ENCODE peak calls at places on chromosomes 1 and 21, in eight cellular contexts. One of them, this sample, is unnamed.

GRCh38 chr1:48061162-48062136 is 64.3 kb upstream of the TRABD2B start:
- DNase-seq in Calu3: peak
- DNase-seq in tibial nerve: peak
- DNase-seq in SHP77: peak
- DNase-seq in stimulated activated CD8-positive, alpha-beta memory T cell treated with anti-CD3 and anti-CD28 coated beads, Interleukin-4, amount 100 ng/mL, for 24 hours: no peak
- DNase-seq in NCI-H187 treated with DMSO at 0.1 percent for 48 hours: peak
- DNase-seq in transverse colon: peak
- DNase-seq in retina: peak
- DNase-seq in this sample: peak

GRCh38 chr1:121515235-121515634 is 330.5 kb downstream of the SRGAP2C start:
- DNase-seq in tibial nerve: no peak
- DNase-seq in SHP77: no peak
- DNase-seq in Calu3: no peak
- DNase-seq in stimulated activated CD8-positive, alpha-beta memory T cell treated with anti-CD3 and anti-CD28 coated beads, Interleukin-4, amount 100 ng/mL, for 24 hours: no peak
- DNase-seq in NCI-H187 treated with DMSO at 0.1 percent for 48 hours: no peak
- DNase-seq in transverse colon: no peak
- DNase-seq in retina: no peak
- DNase-seq in this sample: no peak

GRCh38 chr1:98903261-98903660 is 101.4 kb downstream of the PLPPR5 start:
- DNase-seq in tibial nerve: no peak
- DNase-seq in SHP77: no peak
- DNase-seq in retina: no peak
- DNase-seq in Calu3: no peak
- DNase-seq in NCI-H187 treated with DMSO at 0.1 percent for 48 hours: no peak
- DNase-seq in stimulated activated CD8-positive, alpha-beta memory T cell treated with anti-CD3 and anti-CD28 coated beads, Interleukin-4, amount 100 ng/mL, for 24 hours: no peak
- DNase-seq in transverse colon: no peak
- DNase-seq in this sample: no peak

GRCh38 chr1:175600721-175601440 is 142.5 kb downstream of the TNR start:
- DNase-seq in tibial nerve: no peak
- DNase-seq in stimulated activated CD8-positive, alpha-beta memory T cell treated with anti-CD3 and anti-CD28 coated beads, Interleukin-4, amount 100 ng/mL, for 24 hours: no peak
- DNase-seq in SHP77: no peak
- DNase-seq in retina: no peak
- DNase-seq in transverse colon: no peak
- DNase-seq in Calu3: no peak
- DNase-seq in NCI-H187 treated with DMSO at 0.1 percent for 48 hours: no peak
- DNase-seq in this sample: no peak

GRCh38 chr1:151516031-151516511 is 4.9 kb downstream of the CGN start:
- DNase-seq in NCI-H187 treated with DMSO at 0.1 percent for 48 hours: no peak
- DNase-seq in SHP77: no peak
- DNase-seq in stimulated activated CD8-positive, alpha-beta memory T cell treated with anti-CD3 and anti-CD28 coated beads, Interleukin-4, amount 100 ng/mL, for 24 hours: no peak
- DNase-seq in tibial nerve: no peak
- DNase-seq in retina: no peak
- DNase-seq in Calu3: no peak
- DNase-seq in transverse colon: no peak
- DNase-seq in this sample: no peak

GRCh38 chr1:6109688-6110087 is 64.0 kb downstream of the KCNAB2 start:
- DNase-seq in Calu3: no peak
- DNase-seq in NCI-H187 treated with DMSO at 0.1 percent for 48 hours: no peak
- DNase-seq in SHP77: no peak
- DNase-seq in stimulated activated CD8-positive, alpha-beta memory T cell treated with anti-CD3 and anti-CD28 coated beads, Interleukin-4, amount 100 ng/mL, for 24 hours: no peak
- DNase-seq in tibial nerve: no peak
- DNase-seq in transverse colon: no peak
- DNase-seq in retina: no peak
- DNase-seq in this sample: no peak

GRCh38 chr1:30675761-30676160 is 47.6 kb downstream of the MATN1 start:
- DNase-seq in Calu3: no peak
- DNase-seq in retina: no peak
- DNase-seq in NCI-H187 treated with DMSO at 0.1 percent for 48 hours: no peak
- DNase-seq in SHP77: no peak
- DNase-seq in transverse colon: no peak
- DNase-seq in stimulated activated CD8-positive, alpha-beta memory T cell treated with anti-CD3 and anti-CD28 coated beads, Interleukin-4, amount 100 ng/mL, for 24 hours: no peak
- DNase-seq in tibial nerve: no peak
- DNase-seq in this sample: no peak

GRCh38 chr1:165914136-165914798 is 86.9 kb downstream of the UCK2 start:
- DNase-seq in transverse colon: peak
- DNase-seq in retina: peak
- DNase-seq in stimulated activated CD8-positive, alpha-beta memory T cell treated with anti-CD3 and anti-CD28 coated beads, Interleukin-4, amount 100 ng/mL, for 24 hours: peak
- DNase-seq in Calu3: peak
- DNase-seq in SHP77: peak
- DNase-seq in NCI-H187 treated with DMSO at 0.1 percent for 48 hours: peak
- DNase-seq in tibial nerve: peak
- DNase-seq in this sample: peak

GRCh38 chr1:181179980-181180964 is 91.8 kb downstream of the IER5 start:
- DNase-seq in stimulated activated CD8-positive, alpha-beta memory T cell treated with anti-CD3 and anti-CD28 coated beads, Interleukin-4, amount 100 ng/mL, for 24 hours: peak
- DNase-seq in SHP77: peak
- DNase-seq in NCI-H187 treated with DMSO at 0.1 percent for 48 hours: peak
- DNase-seq in transverse colon: no peak
- DNase-seq in Calu3: peak
- DNase-seq in tibial nerve: peak
- DNase-seq in retina: peak
- DNase-seq in this sample: peak

GRCh38 chr1:161046574-161047167 is 894 bp upstream of the USF1 start:
- DNase-seq in tibial nerve: no peak
- DNase-seq in retina: no peak
- DNase-seq in SHP77: no peak
- DNase-seq in Calu3: no peak
- DNase-seq in NCI-H187 treated with DMSO at 0.1 percent for 48 hours: no peak
- DNase-seq in transverse colon: no peak
- DNase-seq in stimulated activated CD8-positive, alpha-beta memory T cell treated with anti-CD3 and anti-CD28 coated beads, Interleukin-4, amount 100 ng/mL, for 24 hours: no peak
- DNase-seq in this sample: no peak

GRCh38 chr1:58649555-58649954 is 50.3 kb downstream of the MYSM1 start:
- DNase-seq in stimulated activated CD8-positive, alpha-beta memory T cell treated with anti-CD3 and anti-CD28 coated beads, Interleukin-4, amount 100 ng/mL, for 24 hours: peak
- DNase-seq in NCI-H187 treated with DMSO at 0.1 percent for 48 hours: no peak
- DNase-seq in transverse colon: peak
- DNase-seq in tibial nerve: no peak
- DNase-seq in SHP77: peak
- DNase-seq in Calu3: peak
- DNase-seq in retina: peak
- DNase-seq in this sample: no peak

GRCh38 chr1:223301346-223301745 is 62.6 kb downstream of the SUSD4 start:
- DNase-seq in SHP77: no peak
- DNase-seq in tibial nerve: no peak
- DNase-seq in stimulated activated CD8-positive, alpha-beta memory T cell treated with anti-CD3 and anti-CD28 coated beads, Interleukin-4, amount 100 ng/mL, for 24 hours: no peak
- DNase-seq in Calu3: no peak
- DNase-seq in retina: no peak
- DNase-seq in NCI-H187 treated with DMSO at 0.1 percent for 48 hours: no peak
- DNase-seq in transverse colon: no peak
- DNase-seq in this sample: no peak

GRCh38 chr1:115057661-115058249 is 28.1 kb downstream of the TSHB start:
- DNase-seq in transverse colon: no peak
- DNase-seq in retina: no peak
- DNase-seq in SHP77: no peak
- DNase-seq in Calu3: no peak
- DNase-seq in tibial nerve: no peak
- DNase-seq in stimulated activated CD8-positive, alpha-beta memory T cell treated with anti-CD3 and anti-CD28 coated beads, Interleukin-4, amount 100 ng/mL, for 24 hours: no peak
- DNase-seq in NCI-H187 treated with DMSO at 0.1 percent for 48 hours: no peak
- DNase-seq in this sample: no peak

GRCh38 chr1:159891275-159892157 is 8.4 kb downstream of the CFAP45 start:
- DNase-seq in transverse colon: peak
- DNase-seq in tibial nerve: peak
- DNase-seq in retina: peak
- DNase-seq in NCI-H187 treated with DMSO at 0.1 percent for 48 hours: peak
- DNase-seq in stimulated activated CD8-positive, alpha-beta memory T cell treated with anti-CD3 and anti-CD28 coated beads, Interleukin-4, amount 100 ng/mL, for 24 hours: peak
- DNase-seq in SHP77: peak
- DNase-seq in Calu3: peak
- DNase-seq in this sample: peak

GRCh38 chr1:42177551-42177981 is 13.0 kb upstream of the GUCA2A start:
- DNase-seq in Calu3: peak
- DNase-seq in retina: no peak
- DNase-seq in stimulated activated CD8-positive, alpha-beta memory T cell treated with anti-CD3 and anti-CD28 coated beads, Interleukin-4, amount 100 ng/mL, for 24 hours: no peak
- DNase-seq in NCI-H187 treated with DMSO at 0.1 percent for 48 hours: no peak
- DNase-seq in transverse colon: no peak
- DNase-seq in tibial nerve: no peak
- DNase-seq in SHP77: no peak
- DNase-seq in this sample: no peak

GRCh38 chr1:65527211-65527610 is 106.7 kb downstream of the LEPR start:
- DNase-seq in stimulated activated CD8-positive, alpha-beta memory T cell treated with anti-CD3 and anti-CD28 coated beads, Interleukin-4, amount 100 ng/mL, for 24 hours: no peak
- DNase-seq in retina: no peak
- DNase-seq in SHP77: no peak
- DNase-seq in Calu3: no peak
- DNase-seq in tibial nerve: no peak
- DNase-seq in NCI-H187 treated with DMSO at 0.1 percent for 48 hours: no peak
- DNase-seq in transverse colon: no peak
- DNase-seq in this sample: no peak

GRCh38 chr1:29112705-29113406 is 10.8 kb downstream of the TMEM200B start:
- DNase-seq in transverse colon: no peak
- DNase-seq in tibial nerve: no peak
- DNase-seq in NCI-H187 treated with DMSO at 0.1 percent for 48 hours: no peak
- DNase-seq in retina: no peak
- DNase-seq in stimulated activated CD8-positive, alpha-beta memory T cell treated with anti-CD3 and anti-CD28 coated beads, Interleukin-4, amount 100 ng/mL, for 24 hours: no peak
- DNase-seq in Calu3: no peak
- DNase-seq in SHP77: no peak
- DNase-seq in this sample: no peak

GRCh38 chr1:53413175-53414001 is 45.8 kb upstream of the DMRTB1 start:
- DNase-seq in tibial nerve: no peak
- DNase-seq in stimulated activated CD8-positive, alpha-beta memory T cell treated with anti-CD3 and anti-CD28 coated beads, Interleukin-4, amount 100 ng/mL, for 24 hours: peak
- DNase-seq in transverse colon: no peak
- DNase-seq in SHP77: no peak
- DNase-seq in Calu3: no peak
- DNase-seq in NCI-H187 treated with DMSO at 0.1 percent for 48 hours: no peak
- DNase-seq in retina: no peak
- DNase-seq in this sample: no peak

GRCh38 chr1:145751491-145752021 is 32.3 kb downstream of the CD160 start:
- DNase-seq in NCI-H187 treated with DMSO at 0.1 percent for 48 hours: no peak
- DNase-seq in tibial nerve: peak
- DNase-seq in SHP77: no peak
- DNase-seq in transverse colon: no peak
- DNase-seq in stimulated activated CD8-positive, alpha-beta memory T cell treated with anti-CD3 and anti-CD28 coated beads, Interleukin-4, amount 100 ng/mL, for 24 hours: no peak
- DNase-seq in retina: no peak
- DNase-seq in Calu3: no peak
- DNase-seq in this sample: no peak

GRCh38 chr1:110746644-110747259 is 72.0 kb upstream of the KCNA3 start:
- DNase-seq in NCI-H187 treated with DMSO at 0.1 percent for 48 hours: no peak
- DNase-seq in retina: peak
- DNase-seq in stimulated activated CD8-positive, alpha-beta memory T cell treated with anti-CD3 and anti-CD28 coated beads, Interleukin-4, amount 100 ng/mL, for 24 hours: peak
- DNase-seq in tibial nerve: peak
- DNase-seq in transverse colon: peak
- DNase-seq in Calu3: peak
- DNase-seq in SHP77: no peak
- DNase-seq in this sample: peak

GRCh38 chr1:47030170-47030805 is 6.8 kb downstream of the CYP4X1 start:
- DNase-seq in stimulated activated CD8-positive, alpha-beta memory T cell treated with anti-CD3 and anti-CD28 coated beads, Interleukin-4, amount 100 ng/mL, for 24 hours: no peak
- DNase-seq in Calu3: no peak
- DNase-seq in NCI-H187 treated with DMSO at 0.1 percent for 48 hours: no peak
- DNase-seq in retina: no peak
- DNase-seq in tibial nerve: no peak
- DNase-seq in transverse colon: no peak
- DNase-seq in SHP77: no peak
- DNase-seq in this sample: no peak

GRCh38 chr1:1545946-1546737 is 5.7 kb upstream of the TMEM240 start:
- DNase-seq in retina: no peak
- DNase-seq in Calu3: no peak
- DNase-seq in stimulated activated CD8-positive, alpha-beta memory T cell treated with anti-CD3 and anti-CD28 coated beads, Interleukin-4, amount 100 ng/mL, for 24 hours: no peak
- DNase-seq in SHP77: no peak
- DNase-seq in NCI-H187 treated with DMSO at 0.1 percent for 48 hours: no peak
- DNase-seq in transverse colon: no peak
- DNase-seq in tibial nerve: no peak
- DNase-seq in this sample: no peak

GRCh38 chr1:115630342-115630741 is 11.4 kb upstream of the VANGL1 start:
- DNase-seq in stimulated activated CD8-positive, alpha-beta memory T cell treated with anti-CD3 and anti-CD28 coated beads, Interleukin-4, amount 100 ng/mL, for 24 hours: no peak
- DNase-seq in NCI-H187 treated with DMSO at 0.1 percent for 48 hours: no peak
- DNase-seq in SHP77: no peak
- DNase-seq in transverse colon: no peak
- DNase-seq in tibial nerve: no peak
- DNase-seq in Calu3: no peak
- DNase-seq in retina: no peak
- DNase-seq in this sample: no peak

GRCh38 chr1:8281843-8282509 is 35.9 kb upstream of the SLC45A1 start:
- DNase-seq in stimulated activated CD8-positive, alpha-beta memory T cell treated with anti-CD3 and anti-CD28 coated beads, Interleukin-4, amount 100 ng/mL, for 24 hours: no peak
- DNase-seq in transverse colon: no peak
- DNase-seq in tibial nerve: no peak
- DNase-seq in SHP77: no peak
- DNase-seq in Calu3: no peak
- DNase-seq in retina: peak
- DNase-seq in NCI-H187 treated with DMSO at 0.1 percent for 48 hours: no peak
- DNase-seq in this sample: no peak

GRCh38 chr1:203340112-203340804 is 10.7 kb downstream of the FMOD start:
- DNase-seq in Calu3: peak
- DNase-seq in tibial nerve: peak
- DNase-seq in retina: peak
- DNase-seq in transverse colon: peak
- DNase-seq in stimulated activated CD8-positive, alpha-beta memory T cell treated with anti-CD3 and anti-CD28 coated beads, Interleukin-4, amount 100 ng/mL, for 24 hours: no peak
- DNase-seq in NCI-H187 treated with DMSO at 0.1 percent for 48 hours: peak
- DNase-seq in SHP77: peak
- DNase-seq in this sample: peak

GRCh38 chr21:43365611-43366426 is 61.1 kb downstream of the SIK1 start:
- DNase-seq in tibial nerve: no peak
- DNase-seq in Calu3: no peak
- DNase-seq in transverse colon: no peak
- DNase-seq in NCI-H187 treated with DMSO at 0.1 percent for 48 hours: no peak
- DNase-seq in retina: no peak
- DNase-seq in stimulated activated CD8-positive, alpha-beta memory T cell treated with anti-CD3 and anti-CD28 coated beads, Interleukin-4, amount 100 ng/mL, for 24 hours: no peak
- DNase-seq in SHP77: peak
- DNase-seq in this sample: no peak

GRCh38 chr1:62385923-62386322 is 50.9 kb upstream of the USP1 start:
- DNase-seq in NCI-H187 treated with DMSO at 0.1 percent for 48 hours: no peak
- DNase-seq in transverse colon: no peak
- DNase-seq in SHP77: no peak
- DNase-seq in tibial nerve: no peak
- DNase-seq in Calu3: no peak
- DNase-seq in stimulated activated CD8-positive, alpha-beta memory T cell treated with anti-CD3 and anti-CD28 coated beads, Interleukin-4, amount 100 ng/mL, for 24 hours: no peak
- DNase-seq in retina: no peak
- DNase-seq in this sample: no peak